ENCODE peak calls at places on chromosomes 3 and 15, in five cellular contexts. Q is fibroblast of the conjunctiva; L is naive thymus-derived CD4-positive, alpha-beta T cell; R is activated CD8-positive, alpha-beta memory T cell treated with anti-CD3 and anti-CD28 coated beads, Interleukin-2, amount 50 U/mL, for 48 hours; S is thoracic aorta. J is an unnamed sample.

GRCh38 chr3:68985391-68985790 is 28.1 kb downstream of the EOGT start:
- DNase-seq in Q (no peak), L (no peak), R (no peak), S (no peak), J (no peak)

GRCh38 chr15:73631915-73632669 is 1.1 kb downstream of the NPTN start:
- DNase-seq in Q (peak; percentile 39), L (no peak), R (no peak), S (no peak), J (no peak)

GRCh38 chr3:25513642-25514266 is 85.7 kb downstream of the RARB start:
- DNase-seq in Q (no peak), L (no peak), R (no peak), S (no peak), J (no peak)

GRCh38 chr3:47571391-47572165 is 7.1 kb downstream of the CSPG5 start:
- DNase-seq in Q (no peak), L (no peak), R (no peak), S (no peak), J (no peak)

GRCh38 chr3:169618894-169619792 is 44.4 kb downstream of the MECOM start:
- DNase-seq in Q (no peak), L (no peak), R (no peak), S (no peak), J (no peak)

GRCh38 chr3:100230715-100231114 is 30.1 kb upstream of the TBC1D23 start:
- DNase-seq in Q (no peak), L (no peak), R (no peak), S (no peak), J (no peak)

GRCh38 chr3:47377186-47377585 is 3.6 kb upstream of the PTPN23 start:
- DNase-seq in Q (no peak), L (no peak), R (no peak), S (no peak), J (no peak)

GRCh38 chr3:16511561-16512434 is 1.7 kb downstream of the RFTN1 start:
- DNase-seq in Q (peak; percentile 23), L (peak; percentile 70), R (peak; percentile 85), S (peak; percentile 74), J (peak; percentile 53)

GRCh38 chr3:130480736-130481135 is 36.2 kb upstream of the COL6A6 start:
- DNase-seq in Q (peak; percentile 16), L (no peak), R (no peak), S (no peak), J (no peak)

GRCh38 chr15:68818671-68819450 is 1.8 kb downstream of the ANP32A start:
- DNase-seq in Q (no peak), L (no peak), R (peak; percentile 75), S (no peak), J (no peak)

GRCh38 chr3:147619925-147620580 is 210.9 kb downstream of the ZIC1 start:
- DNase-seq in Q (no peak), L (no peak), R (no peak), S (no peak), J (no peak)

GRCh38 chr15:60814855-60815254 is 335.9 kb upstream of the ICE2 start:
- DNase-seq in Q (no peak), L (no peak), R (no peak), S (no peak), J (no peak)

GRCh38 chr15:31303434-31304073 is 23.1 kb upstream of the KLF13 start:
- DNase-seq in Q (no peak), L (peak; percentile 44), R (no peak), S (no peak), J (no peak)

GRCh38 chr3:158912188-158912587 is 110.3 kb downstream of the MFSD1 start:
- DNase-seq in Q (no peak), L (no peak), R (no peak), S (no peak), J (no peak)

GRCh38 chr15:95940431-95940985 is 390.0 kb upstream of the NR2F2 start:
- DNase-seq in Q (no peak), L (no peak), R (no peak), S (no peak), J (no peak)

GRCh38 chr15:72229076-72229946 is 1.7 kb downstream of the PKM start:
- DNase-seq in Q (no peak), L (no peak), R (peak; percentile 74), S (no peak), J (peak; percentile 19)

GRCh38 chr3:55746808-55747413 is 259.8 kb upstream of the WNT5A start:
- DNase-seq in Q (no peak), L (no peak), R (no peak), S (no peak), J (no peak)

GRCh38 chr15:63364293-63365003 is 17.2 kb downstream of the CA12 start:
- DNase-seq in Q (no peak), L (no peak), R (no peak), S (no peak), J (no peak)

GRCh38 chr3:79419222-79419621 is 348.6 kb downstream of the ROBO1 start:
- DNase-seq in Q (no peak), L (no peak), R (no peak), S (no peak), J (no peak)

GRCh38 chr15:51290720-51291119 is 47.7 kb downstream of the CYP19A1 start:
- DNase-seq in Q (no peak), L (no peak), R (no peak), S (no peak), J (no peak)

GRCh38 chr3:70097084-70097483 is 97.6 kb downstream of the SAMMSON start:
- DNase-seq in Q (no peak), L (no peak), R (no peak), S (no peak), J (no peak)

GRCh38 chr3:72814308-72814707 is 33.9 kb downstream of the SHQ1 start:
- DNase-seq in Q (no peak), L (no peak), R (no peak), S (no peak), J (no peak)

GRCh38 chr3:35800960-35801459 is 161.7 kb downstream of the ARPP21 start:
- DNase-seq in Q (no peak), L (no peak), R (no peak), S (no peak), J (no peak)

GRCh38 chr3:81419196-81419595 is 342.2 kb downstream of the GBE1 start:
- DNase-seq in Q (peak; percentile 6), L (no peak), R (no peak), S (no peak), J (no peak)

GRCh38 chr3:141960731-141961130 is 84.3 kb downstream of the ATP1B3 start:
- DNase-seq in Q (peak; percentile 13), L (no peak), R (no peak), S (no peak), J (no peak)

GRCh38 chr15:80599359-80599758 is 95.8 kb upstream of the ABHD17C start:
- DNase-seq in Q (no peak), L (no peak), R (no peak), S (no peak), J (no peak)

GRCh38 chr3:150106752-150107428 is 136.2 kb upstream of the PFN2 start:
- DNase-seq in Q (peak; percentile 86), L (no peak), R (no peak), S (no peak), J (no peak)

GRCh38 chr3:167228135-167228534 is 152.0 kb downstream of the ZBBX start:
- DNase-seq in Q (no peak), L (no peak), R (no peak), S (no peak), J (no peak)

GRCh38 chr15:68375716-68376220 is 56.2 kb downstream of the ITGA11 start:
- DNase-seq in Q (no peak), L (no peak), R (peak; percentile 28), S (no peak), J (no peak)

GRCh38 chr3:187979543-187979942 is 174.4 kb upstream of the LPP start:
- DNase-seq in Q (no peak), L (no peak), R (no peak), S (no peak), J (no peak)